ENCODE peak calls at places on chromosomes 11 and 22, in five cellular contexts. O is IMR-90, A is H1, K is stomach, U is ovary. B is an unnamed sample.

GRCh38 chr11:108895579-108896480 is 231.0 kb downstream of the DDX10 start:
- DNase-seq in O (peak), A (no peak), K (no peak), U (no peak), B (no peak)

GRCh38 chr11:126102436-126102894 is 39.8 kb upstream of the CDON start:
- DNase-seq in O (peak), A (no peak), K (peak), U (peak), B (no peak)

GRCh38 chr11:111737180-111737876 is 28.9 kb downstream of the PPP2R1B start:
- DNase-seq in O (no peak), A (no peak), K (no peak), U (peak), B (no peak)

GRCh38 chr11:131672191-131672590 is 301.8 kb downstream of the NTM start:
- DNase-seq in O (peak), A (no peak), K (no peak), U (no peak), B (no peak)

GRCh38 chr11:48169706-48170105 is 46.9 kb upstream of the OR4B1 start:
- DNase-seq in O (peak), A (no peak), K (no peak), U (no peak), B (no peak)

GRCh38 chr11:112795896-112796686 is 165.1 kb upstream of the NCAM1 start:
- DNase-seq in O (no peak), A (no peak), K (no peak), U (no peak), B (no peak)

GRCh38 chr11:68326334-68327215 is 14.2 kb downstream of the LRP5 start:
- DNase-seq in O (no peak), A (no peak), K (peak), U (no peak), B (no peak)

GRCh38 chr11:118841469-118842222 is 42.0 kb upstream of the CXCR5 start:
- DNase-seq in O (no peak), A (no peak), K (no peak), U (no peak), B (no peak)

GRCh38 chr11:129614256-129614944 is 201.2 kb upstream of the TMEM45B start:
- DNase-seq in O (no peak), A (no peak), K (no peak), U (no peak), B (no peak)

GRCh38 chr11:45745065-45745811 is 59.7 kb upstream of the SLC35C1 start:
- DNase-seq in O (no peak), A (no peak), K (no peak), U (peak), B (no peak)

GRCh38 chr11:18222814-18223421 is 13.7 kb downstream of the SAA4 start:
- DNase-seq in O (no peak), A (no peak), K (no peak), U (no peak), B (no peak)

GRCh38 chr11:131037873-131038272 is 121.6 kb upstream of the SNX19 start:
- DNase-seq in O (no peak), A (no peak), K (no peak), U (no peak), B (no peak)

GRCh38 chr11:47437746-47438418 is 11.1 kb downstream of the RAPSN start:
- DNase-seq in O (no peak), A (no peak), K (peak), U (no peak), B (no peak)

GRCh38 chr11:3378426-3379423 is at the start of gene ZNF195:
- DNase-seq in O (peak), A (peak), K (peak), U (peak), B (peak)

GRCh38 chr11:130389315-130389935 is 39.0 kb downstream of the ADAMTS8 start:
- DNase-seq in O (no peak), A (no peak), K (no peak), U (no peak), B (no peak)

GRCh38 chr11:67056640-67057409 is at the start of gene RHOD:
- DNase-seq in O (no peak), A (no peak), K (peak), U (peak), B (no peak)

GRCh38 chr11:70567680-70568503 is 169.6 kb downstream of the CTTN start:
- DNase-seq in O (peak), A (no peak), K (no peak), U (peak), B (peak)

GRCh38 chr22:30702856-30703255 is 8.2 kb downstream of the OSBP2 start:
- DNase-seq in O (no peak), A (no peak), K (no peak), U (no peak), B (no peak)

GRCh38 chr11:68312780-68313573 is 586 bp downstream of the LRP5 start:
- DNase-seq in O (no peak), A (no peak), K (no peak), U (no peak), B (no peak)

GRCh38 chr11:125995313-125995712 is 49.5 kb downstream of the VSIG10L2 start:
- DNase-seq in O (no peak), A (no peak), K (no peak), U (no peak), B (no peak)

GRCh38 chr11:35144811-35145210 is 5.8 kb downstream of the CD44 start:
- DNase-seq in O (peak), A (no peak), K (no peak), U (no peak), B (no peak)

GRCh38 chr11:134040386-134041297 is 28.2 kb upstream of the JAM3 start:
- DNase-seq in O (peak), A (no peak), K (no peak), U (peak), B (no peak)

GRCh38 chr11:134043821-134044420 is 25.0 kb upstream of the JAM3 start:
- DNase-seq in O (no peak), A (no peak), K (no peak), U (no peak), B (no peak)

GRCh38 chr11:134039726-134040385 is 29.0 kb upstream of the JAM3 start:
- DNase-seq in O (no peak), A (no peak), K (no peak), U (no peak), B (no peak)

GRCh38 chr11:134041349-134041748 is 27.5 kb upstream of the JAM3 start:
- DNase-seq in O (no peak), A (no peak), K (no peak), U (no peak), B (no peak)

DNA sequence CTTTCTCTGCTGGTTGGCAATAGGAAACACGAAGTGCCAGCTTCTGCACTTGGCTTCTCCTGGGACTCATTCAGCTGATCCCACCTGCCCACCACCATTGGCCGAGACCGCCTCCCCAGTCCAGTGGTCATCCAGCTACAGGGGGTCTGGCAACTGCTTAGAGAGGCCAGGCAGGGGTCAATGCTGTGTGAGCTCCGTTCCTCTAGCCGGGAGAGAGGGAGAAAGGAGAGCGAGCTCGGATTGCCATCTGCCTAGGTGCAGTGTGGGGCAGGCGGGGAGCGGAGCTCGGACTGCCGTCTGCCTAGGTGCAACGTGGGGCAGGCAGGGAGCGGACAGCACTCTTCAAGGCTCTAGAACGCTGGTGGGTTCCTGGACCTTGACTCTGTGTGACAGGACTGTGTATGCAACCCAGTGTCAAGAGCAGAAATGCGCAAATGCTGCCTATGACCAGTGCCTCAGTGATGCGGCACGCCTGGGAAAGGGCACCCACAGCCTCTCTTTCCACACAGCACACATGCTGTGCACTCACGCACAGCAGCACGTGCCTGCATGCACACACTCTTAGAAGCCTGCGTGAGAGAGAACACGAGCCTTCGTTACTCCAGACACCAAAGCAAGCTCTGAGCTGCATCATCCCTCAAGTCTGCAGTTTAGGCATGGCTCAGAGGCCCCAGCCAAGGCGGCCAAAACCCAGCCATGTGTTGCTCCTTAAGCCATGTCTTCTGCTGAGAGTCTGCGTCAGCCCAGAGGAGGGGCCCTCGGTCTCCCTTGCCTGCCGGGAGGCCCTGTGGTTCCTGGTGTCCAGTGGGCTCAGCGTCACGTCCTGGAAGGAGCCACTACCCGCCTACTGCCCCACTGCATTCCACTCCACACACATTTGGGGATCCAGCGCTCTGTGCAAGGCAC is 26.8 kb upstream of the JAM3 start:
- DNase-seq in O (no peak), A (no peak), K (no peak), U (no peak), B (no peak)
- TF ChIP-seq POLR2A in O (no peak), A (no peak), K (no peak), U (no peak), B (no peak)

DNA sequence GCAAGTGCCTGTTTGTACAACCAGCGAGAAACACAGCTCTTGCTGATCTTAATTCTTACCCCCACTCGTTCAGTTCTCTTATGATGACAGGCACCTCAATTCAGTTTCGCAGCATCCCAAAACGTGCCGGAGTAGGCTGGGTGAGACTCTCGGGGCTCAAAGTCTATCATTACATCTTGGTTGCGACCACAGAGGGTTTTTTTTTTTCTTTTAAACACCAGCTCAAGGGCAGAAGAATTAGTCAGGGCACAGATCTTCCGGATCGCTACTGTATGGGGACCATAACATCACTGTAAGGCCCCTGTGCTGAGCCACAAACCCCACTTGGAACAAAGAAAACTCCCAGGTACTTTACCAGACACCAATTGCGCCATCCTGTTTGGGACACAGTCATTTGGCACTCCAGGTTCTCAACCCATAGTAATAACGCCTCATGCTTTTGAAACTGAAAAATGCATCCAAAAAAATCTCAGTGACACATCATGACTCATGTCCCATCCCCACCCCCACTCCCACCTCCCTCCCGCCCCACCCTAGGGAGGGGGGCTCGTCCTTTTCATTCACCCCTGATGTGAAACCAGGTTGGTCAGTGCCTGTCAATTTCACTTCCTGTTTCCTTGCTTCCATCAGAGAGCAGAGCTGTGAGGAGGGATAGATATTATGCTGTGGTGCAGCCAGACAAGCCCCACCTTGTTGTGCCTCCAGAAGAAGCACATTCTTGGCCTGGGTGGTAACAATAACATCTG is 41.0 kb upstream of the CD5 start:
- DNase-seq in O (no peak), A (no peak), K (no peak), U (no peak), B (peak)
- TF ChIP-seq POLR2A in O (no peak), A (no peak), K (no peak), U (no peak), B (no peak)

DNA sequence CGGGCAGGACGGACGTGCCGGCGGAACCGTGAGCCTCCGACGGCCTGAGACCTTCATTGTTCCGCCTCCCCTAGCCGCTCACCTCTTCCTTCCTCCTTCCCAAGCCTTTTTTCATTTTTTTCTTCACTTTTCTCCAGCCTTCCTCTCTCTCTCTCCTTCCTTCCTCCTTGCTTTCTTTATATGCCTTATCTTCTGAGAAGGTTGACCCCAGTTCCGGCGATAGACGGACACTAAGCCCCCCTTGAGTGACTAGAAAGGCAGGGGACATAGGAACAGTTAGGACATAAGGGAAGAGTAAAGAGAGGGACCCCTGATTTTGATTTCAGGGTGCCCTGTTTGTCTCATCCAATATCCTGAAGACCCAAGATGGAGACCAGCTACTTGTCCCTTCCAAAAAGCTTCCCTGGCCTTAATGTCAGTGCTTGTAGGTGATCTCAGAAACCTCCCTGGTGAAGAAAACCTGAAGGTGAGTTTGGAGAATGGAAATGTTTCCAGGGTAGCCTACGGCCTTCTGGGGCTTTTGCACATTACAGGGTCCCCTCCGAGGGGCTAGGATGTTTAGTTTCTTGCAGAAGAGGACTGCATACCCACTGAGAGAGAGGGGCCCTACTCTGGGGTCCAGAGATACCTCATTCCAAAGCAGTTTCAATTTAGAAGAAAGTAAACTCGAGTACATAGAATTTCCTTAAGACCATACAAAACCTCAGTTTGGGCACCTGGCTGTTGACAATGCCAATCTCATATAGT is 3.5 kb downstream of the ADM start:
- DNase-seq in O (peak), A (no peak), K (no peak), U (no peak), B (no peak)
- TF ChIP-seq POLR2A in O (no peak), A (no peak), K (no peak), U (no peak), B (no peak)

DNA sequence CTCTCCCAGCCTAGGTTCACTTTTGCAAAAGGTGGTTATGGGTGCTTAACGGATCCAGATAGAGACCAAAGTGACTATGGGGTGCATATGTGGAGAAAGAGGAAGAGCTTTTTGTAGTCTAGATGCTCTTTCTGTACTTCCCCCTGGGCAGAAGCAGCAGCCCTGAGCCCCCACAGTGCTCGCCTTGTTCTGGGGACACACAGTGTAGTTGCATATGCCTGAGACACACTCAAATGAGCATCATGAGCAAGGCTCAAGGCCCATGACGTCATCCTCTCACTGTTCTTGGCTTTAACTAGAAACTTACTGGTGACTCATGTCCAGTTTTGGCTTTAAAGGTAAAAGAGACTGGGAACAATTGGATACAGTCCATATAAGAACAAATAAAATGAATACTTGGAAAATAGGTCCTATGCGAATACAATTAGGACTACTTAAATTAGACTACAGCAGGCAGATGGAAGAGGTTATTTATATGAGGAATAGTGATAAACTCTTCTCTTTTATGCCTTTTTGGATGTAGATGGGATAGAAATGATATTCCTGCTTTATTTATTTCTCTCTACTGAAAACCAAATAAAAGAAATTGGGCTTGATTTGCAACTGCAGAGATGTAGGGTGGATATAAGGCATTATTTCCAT is 20.1 kb upstream of the PEX26 start:
- DNase-seq in O (peak), A (no peak), K (peak), U (peak), B (peak)
- TF ChIP-seq POLR2A in O (no peak), A (no peak), K (no peak), U (no peak), B (no peak)

GRCh38 chr11:77557553-77557952 is 32.2 kb upstream of the AQP11 start:
- DNase-seq in O (peak), A (peak), K (no peak), U (no peak), B (no peak)

GRCh38 chr11:77558380-77558779 is 31.4 kb upstream of the AQP11 start:
- DNase-seq in O (no peak), A (no peak), K (no peak), U (no peak), B (no peak)

GRCh38 chr11:77559686-77560425 is 29.9 kb upstream of the AQP11 start:
- DNase-seq in O (peak), A (no peak), K (no peak), U (no peak), B (peak)

GRCh38 chr11:77560605-77561004 is 29.1 kb upstream of the AQP11 start:
- DNase-seq in O (peak), A (no peak), K (no peak), U (no peak), B (peak)

DNA sequence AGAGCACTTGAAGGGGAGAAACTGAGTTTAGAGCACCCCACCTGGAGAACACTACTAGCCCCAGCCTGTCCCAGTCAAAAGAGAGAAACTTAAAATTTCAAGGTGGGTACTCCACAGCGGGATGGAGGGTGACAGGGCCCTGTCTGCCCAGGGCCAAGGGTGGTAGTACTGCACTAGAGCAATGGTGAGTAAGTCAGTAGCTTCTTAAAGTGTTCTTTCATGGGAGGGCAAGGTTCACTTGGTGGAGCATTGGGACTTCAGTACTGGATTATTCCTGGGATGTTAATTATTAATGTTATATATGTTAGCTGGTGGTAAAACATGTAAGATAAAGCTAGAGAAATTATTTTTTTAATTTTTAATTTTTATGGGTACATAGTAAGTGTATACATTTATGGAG is 28.5 kb upstream of the AQP11 start:
- DNase-seq in O (no peak), A (no peak), K (no peak), U (no peak), B (no peak)
- TF ChIP-seq POLR2A in O (no peak), A (no peak), K (no peak), U (no peak), B (no peak)

DNA sequence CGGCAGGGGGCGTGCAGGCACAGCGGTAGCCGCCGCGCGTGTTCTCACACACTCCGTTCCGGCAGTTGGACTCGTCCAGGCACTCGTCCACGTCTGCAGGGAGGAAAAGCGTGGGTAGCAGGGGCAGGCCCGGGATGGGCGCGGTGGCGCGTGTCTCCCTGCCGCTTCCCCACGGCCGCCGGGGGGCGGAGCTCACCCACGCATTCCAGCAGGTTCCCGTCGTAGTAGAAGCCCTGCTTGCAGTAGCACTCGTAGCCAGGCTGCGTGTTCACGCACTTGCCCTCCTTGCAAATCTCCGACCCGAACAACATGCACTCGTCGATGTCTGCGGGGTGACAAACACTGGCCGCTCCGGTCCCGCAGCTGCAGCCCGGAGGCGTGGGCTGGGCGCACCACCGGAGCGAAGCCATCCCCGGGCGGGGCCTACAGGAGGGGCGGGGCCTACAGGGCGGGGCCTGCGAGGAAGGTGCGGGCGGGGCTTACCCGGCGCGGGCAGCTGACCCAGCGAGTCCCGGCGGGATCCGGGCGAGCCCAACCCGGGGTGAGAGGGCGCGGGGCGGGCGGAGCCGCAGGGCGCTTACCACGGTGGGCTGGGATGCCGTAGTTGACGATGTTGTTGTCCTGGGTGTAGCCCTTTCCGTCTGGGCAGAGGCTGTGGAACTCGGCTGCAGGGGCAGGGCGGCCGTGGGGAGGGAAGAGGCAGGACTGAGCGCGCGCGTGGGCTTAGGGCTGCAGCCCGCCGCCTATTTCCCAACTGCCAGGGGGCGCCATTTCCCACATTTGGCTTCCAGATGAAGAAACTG is 15.6 kb downstream of the SCYL1 start:
- DNase-seq in O (peak), A (no peak), K (peak), U (peak), B (peak)
- TF ChIP-seq POLR2A in O (no peak), A (no peak), K (no peak), U (peak), B (no peak)

DNA sequence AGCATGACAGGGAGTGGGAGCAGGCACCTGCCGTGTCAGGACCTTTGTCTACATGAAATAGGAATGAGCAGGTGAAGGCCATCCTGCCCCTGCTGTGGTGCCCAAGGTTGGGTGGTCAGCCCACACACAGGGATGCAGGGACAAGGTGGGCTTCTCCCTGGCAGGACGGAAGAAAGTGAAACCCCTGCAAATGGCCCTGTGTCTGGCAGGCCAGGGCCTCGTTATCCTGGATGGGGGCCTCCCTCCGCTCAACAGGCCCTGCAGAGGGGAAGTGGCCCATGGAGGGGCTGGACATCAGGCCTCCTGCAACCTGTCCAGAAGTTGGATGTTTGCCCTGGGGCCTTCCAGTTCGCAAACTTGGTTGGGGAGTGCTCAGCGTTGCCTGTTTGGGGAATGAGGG is 14.9 kb downstream of the TOB2 start:
- DNase-seq in O (no peak), A (no peak), K (no peak), U (no peak), B (no peak)
- TF ChIP-seq POLR2A in O (no peak), A (no peak), K (no peak), U (no peak), B (no peak)

B was measured in H54.